ENCODE peak calls at places on chromosomes 16 and 17, in four cellular contexts. Y is uterus, T is iPS-NIHi11, G is GM12865. E is an unnamed sample.

GRCh38 chr17:57033296-57033695 is 51.8 kb upstream of the AKAP1 start:
- DNase-seq in T (peak), G (no peak), Y (no peak), E (peak)

GRCh38 chr16:22139008-22139407 is 23.3 kb upstream of the SDR42E2 start:
- DNase-seq in Y (no peak), G (no peak), T (no peak), E (no peak)

GRCh38 chr17:9050801-9051401 is 29.6 kb downstream of the NTN1 start:
- DNase-seq in G (no peak), Y (no peak), T (peak), E (no peak)

GRCh38 chr17:30095507-30096244 is 20.9 kb upstream of the NSRP1 start:
- DNase-seq in G (peak), Y (no peak), T (peak), E (peak)

GRCh38 chr16:84367750-84368320 is 503 bp upstream of the ATP2C2 start:
- DNase-seq in T (peak), Y (no peak), G (no peak), E (no peak)

GRCh38 chr17:77325826-77326581 is 185.2 kb downstream of the SEC14L1 start:
- DNase-seq in T (no peak), Y (no peak), G (no peak), E (no peak)

GRCh38 chr16:15932939-15933338 is 16.5 kb upstream of the ABCC1 start:
- DNase-seq in T (no peak), G (no peak), Y (no peak), E (no peak)

GRCh38 chr16:86501989-86502855 is 8.1 kb upstream of the FOXF1 start:
- DNase-seq in T (no peak), Y (no peak), G (no peak), E (no peak)

GRCh38 chr17:73317554-73318426 is 6.0 kb upstream of the CDC42EP4 start:
- DNase-seq in T (no peak), G (peak), Y (no peak), E (no peak)

GRCh38 chr16:77449208-77449607 is 14.4 kb upstream of the ADAMTS18 start:
- DNase-seq in Y (no peak), T (no peak), G (no peak), E (no peak)

GRCh38 chr16:68083861-68084503 is 1.2 kb upstream of the NFATC3 start:
- DNase-seq in T (peak), Y (no peak), G (no peak), E (no peak)

GRCh38 chr17:1810450-1811103 is 19.1 kb downstream of the SMYD4 start:
- DNase-seq in T (no peak), Y (no peak), G (no peak), E (no peak)

GRCh38 chr17:16513858-16514257 is 21.9 kb upstream of the LRRC75A start:
- DNase-seq in T (no peak), Y (no peak), G (no peak), E (no peak)

GRCh38 chr16:76946879-76947278 is 244.1 kb upstream of the MON1B start:
- DNase-seq in G (peak), T (no peak), Y (no peak), E (no peak)

GRCh38 chr16:72092832-72093447 is 480 bp downstream of the TXNL4B start:
- DNase-seq in G (peak), Y (no peak), T (no peak), E (no peak)

GRCh38 chr16:49643429-49644142 is 212.3 kb downstream of the ZNF423 start:
- DNase-seq in Y (no peak), G (no peak), T (no peak), E (no peak)

GRCh38 chr17:19242926-19243325 is 5.8 kb downstream of the EPN2 start:
- DNase-seq in T (no peak), G (no peak), Y (no peak), E (no peak)

GRCh38 chr17:1617620-1618174 is 10.9 kb downstream of the SLC43A2 start:
- DNase-seq in T (no peak), G (no peak), Y (no peak), E (no peak)

GRCh38 chr16:23134274-23134673 is 15.0 kb downstream of the USP31 start:
- DNase-seq in T (no peak), G (no peak), Y (no peak), E (no peak)

GRCh38 chr17:64331366-64331765 is 59.3 kb downstream of the PECAM1 start:
- DNase-seq in Y (no peak), G (no peak), T (no peak), E (no peak)

GRCh38 chr16:22670551-22670970 is 143.4 kb upstream of the HS3ST2 start:
- DNase-seq in Y (no peak), T (peak), G (peak), E (no peak)

GRCh38 chr17:83041305-83041704 is 38.1 kb upstream of the METRNL start:
- DNase-seq in T (no peak), G (no peak), Y (no peak), E (no peak)

GRCh38 chr17:52027620-52028019 is 130.9 kb downstream of the CA10 start:
- DNase-seq in G (no peak), Y (no peak), T (no peak), E (no peak)

GRCh38 chr16:14378131-14378551 is 251.9 kb downstream of the PARN start:
- DNase-seq in T (peak), G (peak), Y (no peak), E (no peak)

E was measured in brain pericyte.